ENCODE peak calls at places on chromosomes 3 and 15, in four cellular contexts. X is activated T-helper 1 cell treated with Interleukin-2 at 50 U/mL for 16 hours; D is GM20000; B is effector CD4-positive, alpha-beta T cell. Z is an unnamed sample.
A peak's percentile ranks its signal among the peaks of the same experiment; 100 is the strongest.

GRCh38 chr3:141065841-141066592 is 14.9 kb downstream of the SPSB4 start:
- DNase-seq in X (no peak), D (no peak), B (no peak), Z (no peak)

GRCh38 chr3:85255954-85256353 is 297.2 kb downstream of the CADM2 start:
- DNase-seq in X (no peak), D (no peak), B (no peak), Z (no peak)

GRCh38 chr15:90022345-90022744 is 21.2 kb downstream of the ZNF710 start:
- DNase-seq in X (no peak), D (no peak), B (no peak), Z (no peak)

GRCh38 chr15:57751177-57751800 is 44.8 kb downstream of the POLR2M start:
- DNase-seq in X (no peak), D (peak; percentile 16), B (no peak), Z (no peak)

GRCh38 chr3:140007946-140008692 is 73.1 kb downstream of the CLSTN2 start:
- DNase-seq in X (no peak), D (no peak), B (no peak), Z (no peak)

GRCh38 chr3:62134061-62134496 is 239.3 kb downstream of the FEZF2 start:
- DNase-seq in X (no peak), D (no peak), B (no peak), Z (no peak)

GRCh38 chr3:65597225-65597951 is 441.3 kb downstream of the MAGI1 start:
- DNase-seq in X (no peak), D (no peak), B (no peak), Z (no peak)

GRCh38 chr15:66765478-66766281 is 63.6 kb downstream of the SMAD6 start:
- DNase-seq in X (no peak), D (peak; percentile 58), B (no peak), Z (no peak)

Z was measured in activated CD8-positive, alpha-beta T cell treated with anti-CD3 and anti-CD28 coated beads for 36 hours.